ENCODE peak calls at places on chromosomes 11 and 22, in six cellular contexts. One of them, this sample, is unnamed.

GRCh38 chr22:32591620-32592019 is 117.0 kb downstream of the FBXO7 start:
- DNase-seq in coronary artery: no peak
- DNase-seq in kidney epithelial cell: no peak
- DNase-seq in aorta: no peak
- DNase-seq in A549: no peak
- DNase-seq in ovary: no peak
- DNase-seq in this sample: no peak

GRCh38 chr22:44441401-44442185 is 56.4 kb downstream of the RTL6 start:
- DNase-seq in coronary artery: peak
- DNase-seq in kidney epithelial cell: no peak
- DNase-seq in aorta: no peak
- DNase-seq in A549: no peak
- DNase-seq in ovary: no peak
- DNase-seq in this sample: no peak

GRCh38 chr11:101862410-101863233 is 52.2 kb upstream of the CEP126 start:
- DNase-seq in coronary artery: no peak
- DNase-seq in kidney epithelial cell: no peak
- DNase-seq in aorta: no peak
- DNase-seq in A549: peak
- DNase-seq in ovary: peak
- DNase-seq in this sample: no peak

GRCh38 chr11:44733877-44734276 is 7.1 kb downstream of the TSPAN18 start:
- DNase-seq in coronary artery: no peak
- DNase-seq in kidney epithelial cell: no peak
- DNase-seq in aorta: no peak
- DNase-seq in A549: no peak
- DNase-seq in ovary: no peak
- DNase-seq in this sample: no peak

GRCh38 chr22:29938285-29938693 is 55.3 kb downstream of the MTMR3 start:
- DNase-seq in coronary artery: no peak
- DNase-seq in kidney epithelial cell: no peak
- DNase-seq in aorta: no peak
- DNase-seq in A549: no peak
- DNase-seq in ovary: no peak
- DNase-seq in this sample: no peak

GRCh38 chr11:62546244-62546936 is at the start of gene AHNAK:
- DNase-seq in coronary artery: peak
- DNase-seq in kidney epithelial cell: no peak
- DNase-seq in aorta: peak
- DNase-seq in A549: peak
- DNase-seq in ovary: peak
- DNase-seq in this sample: peak

GRCh38 chr11:77249427-77249826 is 52.1 kb downstream of the GDPD4 start:
- DNase-seq in coronary artery: no peak
- DNase-seq in kidney epithelial cell: peak
- DNase-seq in aorta: no peak
- DNase-seq in A549: no peak
- DNase-seq in ovary: no peak
- DNase-seq in this sample: no peak

GRCh38 chr11:72493426-72494108 is 59.2 kb upstream of the CLPB start:
- DNase-seq in coronary artery: no peak
- DNase-seq in kidney epithelial cell: no peak
- DNase-seq in aorta: no peak
- DNase-seq in A549: no peak
- DNase-seq in ovary: no peak
- DNase-seq in this sample: no peak

GRCh38 chr22:27381960-27382742 is 419.4 kb downstream of the MN1 start:
- DNase-seq in coronary artery: no peak
- DNase-seq in kidney epithelial cell: no peak
- DNase-seq in aorta: no peak
- DNase-seq in A549: no peak
- DNase-seq in ovary: no peak
- DNase-seq in this sample: no peak

DNA sequence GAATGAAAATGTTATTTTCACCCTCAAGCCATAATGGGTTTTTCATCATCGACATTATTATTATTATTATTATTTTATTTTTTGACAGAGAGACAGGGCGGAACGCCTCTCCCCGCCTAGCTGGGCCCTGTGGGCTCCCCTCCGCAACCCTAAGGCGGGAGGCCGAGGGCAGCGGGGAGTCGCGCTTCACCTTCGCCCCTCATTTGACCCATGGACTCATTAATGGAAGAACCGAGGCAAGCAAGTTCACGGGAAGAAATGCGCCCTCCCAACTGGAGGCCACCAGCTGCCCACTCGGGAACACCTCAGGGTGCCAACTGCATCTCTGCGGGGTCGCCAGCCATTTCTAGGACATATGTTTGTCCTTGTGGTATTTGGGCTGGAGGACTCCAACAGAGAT is 115.3 kb upstream of the KIRREL3 start:
- DNase-seq in coronary artery: no peak
- DNase-seq in kidney epithelial cell: no peak
- DNase-seq in aorta: no peak
- DNase-seq in A549: no peak
- DNase-seq in ovary: no peak
- DNase-seq in this sample: peak
- H3K4me3 ChIP-seq in coronary artery: no peak
- H3K4me3 ChIP-seq in kidney epithelial cell: no peak
- H3K4me3 ChIP-seq in aorta: no peak
- H3K4me3 ChIP-seq in A549: no peak
- H3K4me3 ChIP-seq in ovary: no peak
- H3K4me3 ChIP-seq in this sample: no peak

GRCh38 chr22:36510966-36511881 is 4.4 kb upstream of the FOXRED2 start:
- DNase-seq in coronary artery: no peak
- DNase-seq in kidney epithelial cell: peak
- DNase-seq in aorta: peak
- DNase-seq in A549: peak
- DNase-seq in ovary: peak
- DNase-seq in this sample: no peak

GRCh38 chr22:36506637-36507517 is at the start of gene FOXRED2:
- DNase-seq in coronary artery: peak
- DNase-seq in kidney epithelial cell: peak
- DNase-seq in aorta: peak
- DNase-seq in A549: peak
- DNase-seq in ovary: peak
- DNase-seq in this sample: peak

GRCh38 chr22:36507518-36508010 is 724 bp upstream of the FOXRED2 start:
- DNase-seq in coronary artery: no peak
- DNase-seq in kidney epithelial cell: no peak
- DNase-seq in aorta: no peak
- DNase-seq in A549: no peak
- DNase-seq in ovary: no peak
- DNase-seq in this sample: no peak

GRCh38 chr22:36510384-36510783 is 3.5 kb upstream of the FOXRED2 start:
- DNase-seq in coronary artery: no peak
- DNase-seq in kidney epithelial cell: no peak
- DNase-seq in aorta: peak
- DNase-seq in A549: no peak
- DNase-seq in ovary: no peak
- DNase-seq in this sample: peak

GRCh38 chr22:36505998-36506635 is 723 bp downstream of the FOXRED2 start:
- DNase-seq in coronary artery: no peak
- DNase-seq in kidney epithelial cell: no peak
- DNase-seq in aorta: no peak
- DNase-seq in A549: no peak
- DNase-seq in ovary: peak
- DNase-seq in this sample: peak
- H3K4me3 ChIP-seq in coronary artery: peak
- H3K4me3 ChIP-seq in kidney epithelial cell: peak
- H3K4me3 ChIP-seq in aorta: no peak
- H3K4me3 ChIP-seq in A549: peak
- H3K4me3 ChIP-seq in ovary: no peak
- H3K4me3 ChIP-seq in this sample: peak

GRCh38 chr11:1920909-1921575 is 1.5 kb downstream of the TNNT3 start:
- DNase-seq in coronary artery: no peak
- DNase-seq in kidney epithelial cell: no peak
- DNase-seq in aorta: peak
- DNase-seq in A549: no peak
- DNase-seq in ovary: no peak
- DNase-seq in this sample: no peak

GRCh38 chr11:1917523-1918435 is 1.7 kb upstream of the TNNT3 start:
- DNase-seq in coronary artery: no peak
- DNase-seq in kidney epithelial cell: no peak
- DNase-seq in aorta: peak
- DNase-seq in A549: no peak
- DNase-seq in ovary: no peak
- DNase-seq in this sample: no peak

GRCh38 chr11:1918436-1919315 is 827 bp upstream of the TNNT3 start:
- DNase-seq in coronary artery: no peak
- DNase-seq in kidney epithelial cell: no peak
- DNase-seq in aorta: no peak
- DNase-seq in A549: no peak
- DNase-seq in ovary: no peak
- DNase-seq in this sample: no peak

GRCh38 chr11:1920128-1920908 is 815 bp downstream of the TNNT3 start:
- DNase-seq in coronary artery: no peak
- DNase-seq in kidney epithelial cell: no peak
- DNase-seq in aorta: peak
- DNase-seq in A549: no peak
- DNase-seq in ovary: no peak
- DNase-seq in this sample: peak

GRCh38 chr11:1919428-1920127 is at the start of gene TNNT3:
- DNase-seq in coronary artery: no peak
- DNase-seq in kidney epithelial cell: no peak
- DNase-seq in aorta: peak
- DNase-seq in A549: no peak
- DNase-seq in ovary: no peak
- DNase-seq in this sample: peak
- H3K4me3 ChIP-seq in coronary artery: no peak
- H3K4me3 ChIP-seq in kidney epithelial cell: no peak
- H3K4me3 ChIP-seq in aorta: no peak
- H3K4me3 ChIP-seq in A549: no peak
- H3K4me3 ChIP-seq in ovary: no peak
- H3K4me3 ChIP-seq in this sample: no peak

GRCh38 chr11:70078796-70079616 is 889 bp downstream of the ANO1 start:
- DNase-seq in coronary artery: no peak
- DNase-seq in kidney epithelial cell: no peak
- DNase-seq in aorta: peak
- DNase-seq in A549: no peak
- DNase-seq in ovary: no peak
- DNase-seq in this sample: no peak
- H3K4me3 ChIP-seq in coronary artery: peak
- H3K4me3 ChIP-seq in kidney epithelial cell: no peak
- H3K4me3 ChIP-seq in aorta: peak
- H3K4me3 ChIP-seq in A549: peak
- H3K4me3 ChIP-seq in ovary: peak
- H3K4me3 ChIP-seq in this sample: peak

GRCh38 chr22:50505776-50506610 is 1.5 kb downstream of the LMF2 start:
- DNase-seq in coronary artery: peak
- DNase-seq in kidney epithelial cell: no peak
- DNase-seq in aorta: no peak
- DNase-seq in A549: no peak
- DNase-seq in ovary: no peak
- DNase-seq in this sample: peak
- H3K4me3 ChIP-seq in coronary artery: peak
- H3K4me3 ChIP-seq in kidney epithelial cell: peak
- H3K4me3 ChIP-seq in aorta: no peak
- H3K4me3 ChIP-seq in A549: no peak
- H3K4me3 ChIP-seq in ovary: peak
- H3K4me3 ChIP-seq in this sample: peak

DNA sequence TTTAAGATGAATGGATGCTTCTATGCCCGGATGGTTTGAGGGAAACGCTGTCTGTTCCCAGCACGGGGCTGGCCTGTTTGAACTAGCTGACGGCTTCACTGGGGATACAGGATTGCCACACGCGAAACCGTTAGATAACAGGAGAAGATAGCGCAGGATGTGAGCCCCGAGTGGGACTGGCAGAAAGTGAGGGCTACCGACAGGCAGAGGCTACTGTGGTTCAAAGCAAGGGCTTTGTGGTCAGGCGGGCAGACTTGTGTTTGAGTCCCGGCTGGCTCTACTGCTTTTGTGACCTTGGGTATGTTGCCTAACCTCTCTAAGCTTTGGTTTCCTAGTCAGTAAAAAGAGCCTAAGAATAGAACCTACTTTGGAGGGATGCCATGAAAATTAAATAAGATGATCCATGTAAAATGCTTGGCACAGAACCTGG is 2.8 kb upstream of the OAF start:
- DNase-seq in coronary artery: no peak
- DNase-seq in kidney epithelial cell: no peak
- DNase-seq in aorta: no peak
- DNase-seq in A549: no peak
- DNase-seq in ovary: no peak
- DNase-seq in this sample: no peak
- H3K4me3 ChIP-seq in coronary artery: no peak
- H3K4me3 ChIP-seq in kidney epithelial cell: no peak
- H3K4me3 ChIP-seq in aorta: no peak
- H3K4me3 ChIP-seq in A549: no peak
- H3K4me3 ChIP-seq in ovary: no peak
- H3K4me3 ChIP-seq in this sample: no peak

DNA sequence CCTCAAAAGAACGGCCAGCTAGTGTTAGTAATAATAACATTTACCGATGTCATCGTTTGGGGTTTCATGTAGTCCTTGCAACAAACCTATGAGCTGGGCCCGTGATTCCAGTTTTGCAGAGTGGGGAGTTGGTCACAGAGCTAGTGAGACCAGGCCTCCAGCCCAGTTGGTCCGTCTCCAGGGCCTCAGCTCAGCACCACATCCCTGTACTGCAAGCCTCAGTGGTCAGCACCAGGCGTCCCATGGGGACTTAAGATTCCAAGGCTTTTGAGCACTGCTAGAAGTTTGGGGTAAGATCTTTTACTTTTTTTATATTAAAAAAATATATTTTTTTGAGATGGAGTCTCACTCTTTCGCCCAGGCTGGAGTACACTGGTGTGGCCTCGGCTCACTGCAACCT is 1.1 kb upstream of the TSGA10IP start:
- DNase-seq in coronary artery: no peak
- DNase-seq in kidney epithelial cell: no peak
- DNase-seq in aorta: no peak
- DNase-seq in A549: no peak
- DNase-seq in ovary: no peak
- DNase-seq in this sample: no peak
- H3K4me3 ChIP-seq in coronary artery: no peak
- H3K4me3 ChIP-seq in kidney epithelial cell: no peak
- H3K4me3 ChIP-seq in aorta: no peak
- H3K4me3 ChIP-seq in A549: no peak
- H3K4me3 ChIP-seq in ovary: no peak
- H3K4me3 ChIP-seq in this sample: no peak

This sample was measured in upper lobe of left lung.